ENCODE peak calls at places on chromosome 2, in six cellular contexts. Y is GM19239; L is neural crest cell; C is activated CD8-positive, alpha-beta T cell treated with anti-CD3 and anti-CD28 coated beads, Interleukin-2, amount 10 ng/mL, durations not matched to agents 7 days and 5 days; T is cardiac fibroblast; A is activated CD8-positive, alpha-beta memory T cell treated with anti-CD3 and anti-CD28 coated beads for 48 hours. P is an unnamed sample.

GRCh38 chr2:141923657-141924056 is 207.2 kb downstream of the LRP1B start:
- DNase-seq in Y (no peak), C (no peak), T (no peak), A (no peak), L (no peak), P (peak)

GRCh38 chr2:26850002-26850431 is 2.1 kb downstream of the DPYSL5 start:
- DNase-seq in Y (no peak), A (no peak), T (no peak), L (no peak), C (no peak), P (no peak)

GRCh38 chr2:214966420-214966819 is 156.9 kb upstream of the BARD1 start:
- DNase-seq in Y (no peak), C (no peak), T (no peak), L (no peak), A (no peak), P (no peak)

GRCh38 chr2:219309278-219309677 is at the start of gene PTPRN:
- DNase-seq in C (no peak), L (no peak), A (no peak), T (peak), Y (no peak), P (peak)

GRCh38 chr2:12303181-12304030 is 413.3 kb upstream of the TRIB2 start:
- DNase-seq in A (peak), Y (no peak), T (peak), L (no peak), C (peak), P (peak)

GRCh38 chr2:143903172-143903856 is 616.6 kb downstream of the ZEB2 start:
- DNase-seq in C (no peak), A (no peak), L (no peak), Y (no peak), T (no peak), P (peak)

GRCh38 chr2:239264838-239265651 is 135.8 kb downstream of the HDAC4 start:
- DNase-seq in L (no peak), T (peak), Y (peak), A (no peak), C (peak), P (peak)

GRCh38 chr2:237744270-237744612 is 54.3 kb upstream of the RBM44 start:
- DNase-seq in C (no peak), Y (no peak), T (no peak), A (no peak), L (no peak), P (no peak)

GRCh38 chr2:72793798-72794447 is 31.9 kb downstream of the EXOC6B start:
- DNase-seq in Y (no peak), T (peak), L (no peak), A (no peak), C (no peak), P (peak)

GRCh38 chr2:178796079-178796677 is 11.0 kb downstream of the TTN start:
- DNase-seq in Y (no peak), T (peak), C (no peak), L (no peak), A (no peak), P (peak)

GRCh38 chr2:26472821-26473655 is 4.9 kb downstream of the OTOF start:
- DNase-seq in A (no peak), T (no peak), L (no peak), C (no peak), Y (no peak), P (no peak)

GRCh38 chr2:100136310-100136709 is 6.1 kb downstream of the AFF3 start:
- DNase-seq in L (no peak), Y (no peak), A (no peak), T (no peak), C (no peak), P (no peak)

GRCh38 chr2:234683950-234684349 is 187.1 kb upstream of the ARL4C start:
- DNase-seq in L (no peak), T (no peak), Y (no peak), A (no peak), C (no peak), P (no peak)

GRCh38 chr2:101112772-101113157 is 38.4 kb downstream of the TBC1D8 start:
- DNase-seq in L (no peak), A (no peak), Y (no peak), T (no peak), C (no peak), P (no peak)

GRCh38 chr2:23083963-23084362 is 301.0 kb upstream of the KLHL29 start:
- DNase-seq in T (no peak), Y (no peak), C (no peak), L (no peak), A (no peak), P (no peak)